ENCODE peak calls at places on chromosomes 6 and 20, in six cellular contexts. One of them, this sample, is unnamed.

GRCh38 chr6:149079911-149080501 is 237.5 kb upstream of the TAB2 start:
- DNase-seq in OCI-LY7: no peak
- DNase-seq in choroid plexus epithelial cell: no peak
- DNase-seq in aorta: peak
- DNase-seq in epithelial cell of esophagus: peak
- DNase-seq in GM12878: no peak
- DNase-seq in this sample: no peak

GRCh38 chr6:154503576-154504501 is 6.6 kb downstream of the CNKSR3 start:
- DNase-seq in aorta: no peak
- DNase-seq in OCI-LY7: no peak
- DNase-seq in GM12878: no peak
- DNase-seq in choroid plexus epithelial cell: no peak
- DNase-seq in epithelial cell of esophagus: no peak
- DNase-seq in this sample: no peak

GRCh38 chr6:130853555-130854183 is 26.5 kb downstream of the SMLR1 start:
- DNase-seq in aorta: no peak
- DNase-seq in GM12878: no peak
- DNase-seq in OCI-LY7: no peak
- DNase-seq in epithelial cell of esophagus: peak
- DNase-seq in choroid plexus epithelial cell: peak
- DNase-seq in this sample: no peak

GRCh38 chr20:50192364-50193168 is 1.9 kb downstream of the CEBPB start:
- DNase-seq in choroid plexus epithelial cell: peak
- DNase-seq in OCI-LY7: peak
- DNase-seq in aorta: peak
- DNase-seq in epithelial cell of esophagus: peak
- DNase-seq in GM12878: peak
- DNase-seq in this sample: peak

GRCh38 chr20:24816431-24816830 is 132.6 kb upstream of the CST7 start:
- DNase-seq in OCI-LY7: no peak
- DNase-seq in choroid plexus epithelial cell: no peak
- DNase-seq in aorta: no peak
- DNase-seq in GM12878: no peak
- DNase-seq in epithelial cell of esophagus: no peak
- DNase-seq in this sample: no peak

GRCh38 chr6:165689699-165690098 is 26.7 kb upstream of the PDE10A start:
- DNase-seq in aorta: no peak
- DNase-seq in choroid plexus epithelial cell: peak
- DNase-seq in OCI-LY7: no peak
- DNase-seq in GM12878: no peak
- DNase-seq in epithelial cell of esophagus: no peak
- DNase-seq in this sample: no peak

GRCh38 chr20:50744143-50744792 is 12.9 kb downstream of the PARD6B start:
- DNase-seq in aorta: peak
- DNase-seq in epithelial cell of esophagus: peak
- DNase-seq in choroid plexus epithelial cell: peak
- DNase-seq in OCI-LY7: no peak
- DNase-seq in GM12878: no peak
- DNase-seq in this sample: no peak

GRCh38 chr20:17530716-17531536 is at the start of gene BFSP1:
- DNase-seq in OCI-LY7: peak
- DNase-seq in aorta: peak
- DNase-seq in choroid plexus epithelial cell: peak
- DNase-seq in epithelial cell of esophagus: peak
- DNase-seq in GM12878: no peak
- DNase-seq in this sample: no peak

GRCh38 chr6:155040946-155041345 is 45.8 kb downstream of the TIAM2 start:
- DNase-seq in choroid plexus epithelial cell: no peak
- DNase-seq in OCI-LY7: no peak
- DNase-seq in aorta: no peak
- DNase-seq in epithelial cell of esophagus: no peak
- DNase-seq in GM12878: no peak
- DNase-seq in this sample: no peak

GRCh38 chr6:41705329-41705995 is 29.9 kb downstream of the TFEB start:
- DNase-seq in OCI-LY7: no peak
- DNase-seq in epithelial cell of esophagus: no peak
- DNase-seq in GM12878: no peak
- DNase-seq in aorta: no peak
- DNase-seq in choroid plexus epithelial cell: no peak
- DNase-seq in this sample: no peak
- H3K4me3 ChIP-seq in OCI-LY7: peak
- H3K4me3 ChIP-seq in epithelial cell of esophagus: no peak
- H3K4me3 ChIP-seq in GM12878: peak
- H3K4me3 ChIP-seq in aorta: no peak
- H3K4me3 ChIP-seq in choroid plexus epithelial cell: no peak
- H3K4me3 ChIP-seq in this sample: peak

DNA sequence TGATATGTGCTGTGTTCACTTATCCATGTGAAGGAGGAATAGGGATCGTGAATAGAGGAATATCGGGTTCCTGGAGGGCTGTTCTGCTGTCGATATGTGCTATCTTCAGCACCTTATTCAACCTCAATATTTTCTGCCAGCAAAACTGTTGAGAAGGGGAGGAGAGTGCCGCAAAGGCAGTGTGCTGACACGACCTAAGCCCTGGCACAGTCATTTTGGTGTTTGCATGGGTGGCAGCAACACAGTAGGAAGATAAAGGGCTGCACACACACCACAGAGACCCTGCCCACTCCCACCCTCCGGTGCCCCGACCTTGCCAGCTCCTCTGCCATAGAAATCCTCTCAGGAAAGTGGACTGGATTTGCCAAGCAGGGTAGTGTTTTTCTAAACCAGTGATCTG is 47.0 kb downstream of the ZDHHC14 start:
- DNase-seq in OCI-LY7: no peak
- DNase-seq in choroid plexus epithelial cell: no peak
- DNase-seq in epithelial cell of esophagus: no peak
- DNase-seq in GM12878: no peak
- DNase-seq in aorta: no peak
- DNase-seq in this sample: no peak
- H3K4me3 ChIP-seq in OCI-LY7: no peak
- H3K4me3 ChIP-seq in choroid plexus epithelial cell: no peak
- H3K4me3 ChIP-seq in epithelial cell of esophagus: no peak
- H3K4me3 ChIP-seq in GM12878: no peak
- H3K4me3 ChIP-seq in aorta: no peak
- H3K4me3 ChIP-seq in this sample: no peak

GRCh38 chr6:82397962-82398692 is 34.5 kb downstream of the TPBG start:
- DNase-seq in GM12878: no peak
- DNase-seq in aorta: no peak
- DNase-seq in epithelial cell of esophagus: peak
- DNase-seq in choroid plexus epithelial cell: peak
- DNase-seq in OCI-LY7: no peak
- DNase-seq in this sample: no peak

DNA sequence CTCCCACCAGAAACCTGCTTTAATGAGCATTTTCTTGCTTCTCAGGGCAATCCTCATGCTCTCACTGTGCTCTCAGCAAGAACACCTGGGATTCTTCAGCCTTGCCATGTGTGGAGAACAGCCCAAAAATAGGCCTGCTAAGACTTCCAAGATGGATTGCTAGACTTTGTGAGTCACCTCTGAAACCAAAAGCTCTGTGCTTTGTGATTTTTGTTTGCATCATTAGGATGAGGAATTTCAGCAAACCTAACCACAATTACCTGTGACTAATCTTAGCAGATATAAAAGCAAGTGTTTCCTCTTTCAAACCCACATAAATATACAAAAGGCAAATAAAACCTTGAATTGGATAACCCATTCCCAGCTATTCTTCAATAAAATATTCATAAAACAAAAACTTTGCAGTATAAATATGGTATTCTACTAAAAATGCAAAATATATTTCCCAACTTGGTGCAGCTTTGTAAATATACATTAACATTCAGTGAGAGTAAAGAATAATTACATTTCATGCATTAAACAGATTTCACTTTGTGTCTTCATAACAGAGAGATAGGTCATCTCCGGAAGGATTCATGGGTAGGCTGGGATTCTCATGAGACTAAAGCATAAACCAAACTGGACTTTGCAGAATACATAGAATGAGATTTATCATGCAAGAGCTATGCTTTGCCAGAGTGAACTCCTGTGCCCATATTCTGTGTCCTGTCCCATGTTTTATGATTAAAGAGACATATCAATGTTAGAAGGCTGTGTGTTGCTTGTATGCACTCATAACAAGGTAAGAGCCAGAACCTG is 33.5 kb downstream of the TPBG start:
- DNase-seq in OCI-LY7: no peak
- DNase-seq in choroid plexus epithelial cell: peak
- DNase-seq in aorta: no peak
- DNase-seq in epithelial cell of esophagus: peak
- DNase-seq in GM12878: no peak
- DNase-seq in this sample: no peak
- H3K4me3 ChIP-seq in OCI-LY7: no peak
- H3K4me3 ChIP-seq in choroid plexus epithelial cell: no peak
- H3K4me3 ChIP-seq in aorta: no peak
- H3K4me3 ChIP-seq in epithelial cell of esophagus: no peak
- H3K4me3 ChIP-seq in GM12878: no peak
- H3K4me3 ChIP-seq in this sample: no peak

DNA sequence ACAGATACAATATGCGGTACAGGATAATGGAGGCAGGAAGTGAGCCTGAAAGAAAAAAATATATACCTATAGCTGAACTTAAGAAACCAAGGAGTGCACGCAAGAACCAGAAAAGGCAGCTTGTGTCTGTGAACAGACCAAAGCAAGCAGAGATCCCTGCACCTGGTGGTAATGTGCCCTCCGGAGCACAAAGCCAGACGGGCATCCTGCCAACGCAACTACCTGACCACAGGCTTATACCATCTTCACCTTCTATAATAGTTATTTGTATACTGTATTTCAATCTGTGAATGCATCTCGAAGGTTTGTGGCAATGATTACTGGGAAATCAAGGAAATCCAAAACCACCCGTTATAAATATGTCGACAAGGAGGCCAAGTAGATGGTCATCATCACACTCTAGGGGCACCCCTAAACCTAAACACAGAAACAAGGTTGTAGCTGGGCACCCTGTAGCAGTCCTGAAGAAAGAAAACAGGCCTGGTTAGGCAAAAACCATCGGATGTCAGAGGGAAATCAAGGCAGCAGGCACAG is 802 bp downstream of the FBXL4 start:
- DNase-seq in choroid plexus epithelial cell: peak
- DNase-seq in OCI-LY7: peak
- DNase-seq in aorta: peak
- DNase-seq in epithelial cell of esophagus: peak
- DNase-seq in GM12878: no peak
- DNase-seq in this sample: no peak
- H3K4me3 ChIP-seq in choroid plexus epithelial cell: peak
- H3K4me3 ChIP-seq in OCI-LY7: peak
- H3K4me3 ChIP-seq in aorta: peak
- H3K4me3 ChIP-seq in epithelial cell of esophagus: peak
- H3K4me3 ChIP-seq in GM12878: peak
- H3K4me3 ChIP-seq in this sample: peak

DNA sequence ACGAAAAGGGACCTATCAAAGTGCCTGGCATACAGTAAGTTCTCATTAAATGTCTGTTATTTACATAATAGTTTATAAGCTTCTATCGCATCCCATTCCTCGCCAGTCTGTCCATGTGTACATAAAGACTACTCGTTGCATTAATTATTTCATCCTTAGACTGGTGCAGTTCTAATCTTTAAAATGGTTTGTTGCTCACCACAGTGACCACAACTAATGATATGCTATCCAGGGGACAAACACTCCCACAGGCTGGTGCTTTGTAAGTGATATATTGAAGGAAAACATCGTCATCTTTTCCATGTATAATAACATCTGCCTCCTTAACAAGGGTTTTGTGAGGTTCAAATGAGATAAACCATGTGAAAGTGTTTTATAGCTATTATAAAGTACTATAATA is 39.0 kb upstream of the HBS1L start:
- DNase-seq in GM12878: no peak
- DNase-seq in OCI-LY7: no peak
- DNase-seq in choroid plexus epithelial cell: no peak
- DNase-seq in aorta: no peak
- DNase-seq in epithelial cell of esophagus: no peak
- DNase-seq in this sample: no peak
- H3K4me3 ChIP-seq in GM12878: no peak
- H3K4me3 ChIP-seq in OCI-LY7: no peak
- H3K4me3 ChIP-seq in choroid plexus epithelial cell: no peak
- H3K4me3 ChIP-seq in aorta: no peak
- H3K4me3 ChIP-seq in epithelial cell of esophagus: no peak
- H3K4me3 ChIP-seq in this sample: no peak

GRCh38 chr6:164144316-164144715 is 729.8 kb downstream of the QKI start:
- DNase-seq in epithelial cell of esophagus: no peak
- DNase-seq in choroid plexus epithelial cell: no peak
- DNase-seq in aorta: no peak
- DNase-seq in OCI-LY7: no peak
- DNase-seq in GM12878: no peak
- DNase-seq in this sample: no peak
- H3K4me3 ChIP-seq in epithelial cell of esophagus: no peak
- H3K4me3 ChIP-seq in choroid plexus epithelial cell: no peak
- H3K4me3 ChIP-seq in aorta: no peak
- H3K4me3 ChIP-seq in OCI-LY7: no peak
- H3K4me3 ChIP-seq in GM12878: no peak
- H3K4me3 ChIP-seq in this sample: no peak

DNA sequence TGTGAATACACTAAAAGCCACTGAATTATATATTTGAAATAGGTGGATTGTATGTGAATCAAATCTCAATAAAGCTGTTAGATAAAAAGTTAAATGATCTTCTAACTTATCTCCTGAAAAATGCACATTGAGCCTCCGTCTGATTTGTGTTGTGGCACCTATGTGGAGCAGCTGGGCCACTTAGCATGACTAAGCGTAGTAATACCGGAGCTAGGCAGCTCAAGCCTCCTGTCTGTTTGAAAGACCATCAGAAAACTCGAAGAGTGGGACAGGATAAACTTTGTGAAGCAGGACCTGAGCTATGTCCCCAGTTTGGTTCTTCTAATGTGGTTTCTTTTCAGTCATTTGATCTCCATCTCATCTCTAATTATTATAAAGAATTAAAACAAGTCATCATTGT is 11.0 kb upstream of the NOL7 start:
- DNase-seq in OCI-LY7: no peak
- DNase-seq in GM12878: no peak
- DNase-seq in epithelial cell of esophagus: no peak
- DNase-seq in aorta: no peak
- DNase-seq in choroid plexus epithelial cell: no peak
- DNase-seq in this sample: no peak
- H3K4me3 ChIP-seq in OCI-LY7: no peak
- H3K4me3 ChIP-seq in GM12878: no peak
- H3K4me3 ChIP-seq in epithelial cell of esophagus: no peak
- H3K4me3 ChIP-seq in aorta: no peak
- H3K4me3 ChIP-seq in choroid plexus epithelial cell: no peak
- H3K4me3 ChIP-seq in this sample: no peak

DNA sequence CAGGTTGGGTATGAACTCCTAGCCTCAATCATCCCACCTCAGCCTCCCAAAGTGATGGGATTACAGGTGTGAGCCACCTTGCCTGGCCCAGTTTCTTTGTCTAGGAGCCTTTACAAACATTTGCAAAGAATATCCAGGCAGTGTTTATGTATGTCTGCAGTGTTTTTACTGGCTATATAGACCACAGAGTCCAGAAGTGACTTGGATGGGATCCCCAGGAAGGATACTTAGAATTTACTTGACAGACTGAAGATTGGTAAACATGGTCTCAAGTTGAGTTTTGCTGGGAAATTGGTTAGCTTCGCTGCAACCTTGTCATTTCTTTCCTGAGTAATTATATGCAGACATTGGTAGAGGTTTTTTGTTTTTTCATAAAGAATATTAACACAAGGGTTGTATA is 23.8 kb downstream of the JARID2 start:
- DNase-seq in OCI-LY7: no peak
- DNase-seq in choroid plexus epithelial cell: no peak
- DNase-seq in aorta: no peak
- DNase-seq in GM12878: no peak
- DNase-seq in epithelial cell of esophagus: no peak
- DNase-seq in this sample: no peak
- H3K4me3 ChIP-seq in OCI-LY7: peak
- H3K4me3 ChIP-seq in choroid plexus epithelial cell: no peak
- H3K4me3 ChIP-seq in aorta: no peak
- H3K4me3 ChIP-seq in GM12878: no peak
- H3K4me3 ChIP-seq in epithelial cell of esophagus: no peak
- H3K4me3 ChIP-seq in this sample: no peak